ENCODE peak calls at places on chromosomes 4 and X, in five cellular contexts. P is stomach, T is IMR-90, O is fibroblast of pulmonary artery, A is bronchial epithelial cell. X is an unnamed sample.

GRCh38 chrX:46169808-46170207 is 375.4 kb downstream of the ZNF674 start:
- DNase-seq in P (no peak), T (no peak), A (peak), O (no peak), X (no peak)

GRCh38 chr4:39285111-39285795 is 80.9 kb downstream of the RFC1 start:
- DNase-seq in P (no peak), A (no peak), T (no peak), O (no peak), X (no peak)

GRCh38 chrX:44931441-44931973 is 58.5 kb downstream of the KDM6A start:
- DNase-seq in T (no peak), O (no peak), A (no peak), P (no peak), X (no peak)

GRCh38 chr4:165874799-165875371 is 1.8 kb downstream of the TLL1 start:
- DNase-seq in T (no peak), O (peak), A (peak), P (no peak), X (no peak)

GRCh38 chrX:69151898-69152297 is 13.4 kb downstream of the PJA1 start:
- DNase-seq in A (no peak), O (no peak), T (no peak), P (no peak), X (no peak)

GRCh38 chr4:151744614-151745013 is 16.2 kb downstream of the GATB start:
- DNase-seq in P (no peak), A (peak), T (peak), O (peak), X (peak)

GRCh38 chr4:151117371-151117962 is 18.0 kb downstream of the RPS3A start:
- DNase-seq in O (peak), P (peak), A (peak), T (peak), X (peak)

GRCh38 chr4:139014391-139015268 is 951 bp upstream of the NOCT start:
- DNase-seq in A (peak), O (peak), P (no peak), T (peak), X (peak)

GRCh38 chr4:62622084-62622483 is 1422.0 kb downstream of the ADGRL3 start:
- DNase-seq in A (no peak), P (no peak), T (no peak), O (no peak), X (no peak)

GRCh38 chr4:3436798-3437581 is 4.8 kb upstream of the HGFAC start:
- DNase-seq in T (peak), A (peak), P (peak), O (peak), X (no peak)

GRCh38 chr4:43233321-43233720 is 340.8 kb downstream of the GRXCR1 start:
- DNase-seq in A (no peak), P (no peak), T (no peak), O (no peak), X (no peak)

GRCh38 chr4:7588002-7588401 is 153.3 kb upstream of the PSAPL1 start:
- DNase-seq in T (no peak), A (no peak), P (no peak), O (no peak), X (no peak)

GRCh38 chr4:94452476-94453300 is 946 bp downstream of the PDLIM5 start:
- DNase-seq in T (peak), P (peak), A (peak), O (peak), X (peak)

GRCh38 chr4:57153207-57153606 is 43.0 kb upstream of the IGFBP7 start:
- DNase-seq in P (no peak), O (no peak), A (no peak), T (no peak), X (no peak)

GRCh38 chr4:185838104-185838452 is 26.1 kb upstream of the SORBS2 start:
- DNase-seq in T (no peak), A (no peak), O (no peak), P (no peak), X (no peak)

GRCh38 chr4:3613980-3614730 is 81.9 kb upstream of the LRPAP1 start:
- DNase-seq in P (no peak), A (no peak), O (no peak), T (no peak), X (no peak)

GRCh38 chr4:3791256-3791655 is 25.1 kb downstream of the ADRA2C start:
- DNase-seq in O (no peak), T (no peak), A (no peak), P (no peak), X (no peak)

GRCh38 chr4:48012819-48013218 is 3.7 kb downstream of the CNGA1 start:
- DNase-seq in A (no peak), P (no peak), O (peak), T (no peak), X (no peak)

GRCh38 chr4:35358001-35358584 is 886.2 kb downstream of the ARAP2 start:
- DNase-seq in O (no peak), P (no peak), A (peak), T (no peak), X (no peak)

GRCh38 chrX:132520792-132521191 is 32.0 kb upstream of the MBNL3 start:
- DNase-seq in T (no peak), A (no peak), P (no peak), O (no peak), X (no peak)

GRCh38 chr4:10733016-10733415 is 48.4 kb upstream of the CLNK start:
- DNase-seq in T (no peak), P (no peak), A (no peak), O (no peak), X (no peak)

GRCh38 chrX:13669246-13669689 is 16.3 kb downstream of the TCEANC start:
- DNase-seq in P (peak), T (peak), O (peak), A (peak), X (peak)

GRCh38 chr4:24273148-24273547 is 311.2 kb downstream of the DHX15 start:
- DNase-seq in P (no peak), A (peak), O (no peak), T (no peak), X (no peak)

GRCh38 chr4:150315175-150315574 is 236.9 kb downstream of the DCLK2 start:
- DNase-seq in T (no peak), P (no peak), O (no peak), A (no peak), X (no peak)

GRCh38 chr4:169185133-169185956 is 85.4 kb downstream of the SH3RF1 start:
- DNase-seq in T (no peak), A (peak), P (no peak), O (no peak), X (no peak)

GRCh38 chrX:48835524-48836329 is at the start of gene PCSK1N:
- DNase-seq in O (no peak), T (no peak), A (no peak), P (no peak), X (no peak)
- H3K4me3 ChIP-seq in O (no peak), T (no peak), A (peak), P (peak), X (peak)

DNA sequence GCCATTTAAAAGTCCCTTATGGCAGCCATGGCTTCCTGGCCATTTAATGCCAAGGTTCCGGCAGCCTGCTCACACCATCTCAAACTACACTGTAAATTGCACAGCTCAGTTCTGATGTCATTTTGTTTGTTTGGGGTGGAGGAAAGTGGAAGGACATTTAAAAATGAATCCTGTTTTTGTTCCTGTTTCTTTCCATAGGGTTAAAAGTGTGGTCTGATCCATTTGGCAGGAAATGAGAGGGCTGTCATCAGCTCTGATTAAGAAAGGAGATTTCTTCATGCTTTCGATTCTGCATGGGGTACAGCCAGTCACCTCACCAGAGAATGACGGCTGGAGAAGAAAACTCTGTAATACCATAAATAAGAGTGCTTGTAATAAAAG is 14.9 kb downstream of the SMIM20 start:
- DNase-seq in P (no peak), T (peak), A (peak), O (peak), X (peak)
- H3K4me3 ChIP-seq in P (no peak), T (no peak), A (no peak), O (no peak), X (peak)

GRCh38 chr4:182548156-182548555 is 305.0 kb downstream of the TENM3 start:
- DNase-seq in A (no peak), P (no peak), T (peak), O (no peak), X (no peak)
- H3K4me3 ChIP-seq in A (no peak), P (no peak), T (no peak), O (no peak), X (no peak)

GRCh38 chr4:78552398-78553396 is 1.1 kb downstream of the ANXA3 start:
- DNase-seq in A (peak), T (no peak), P (no peak), O (peak), X (no peak)
- H3K4me3 ChIP-seq in A (peak), T (no peak), P (peak), O (peak), X (no peak)

GRCh38 chr4:65669008-65669971 is 999 bp downstream of the EPHA5 start:
- DNase-seq in O (peak), A (no peak), T (no peak), P (no peak), X (peak)
- H3K4me3 ChIP-seq in O (peak), A (no peak), T (peak), P (peak), X (peak)

DNA sequence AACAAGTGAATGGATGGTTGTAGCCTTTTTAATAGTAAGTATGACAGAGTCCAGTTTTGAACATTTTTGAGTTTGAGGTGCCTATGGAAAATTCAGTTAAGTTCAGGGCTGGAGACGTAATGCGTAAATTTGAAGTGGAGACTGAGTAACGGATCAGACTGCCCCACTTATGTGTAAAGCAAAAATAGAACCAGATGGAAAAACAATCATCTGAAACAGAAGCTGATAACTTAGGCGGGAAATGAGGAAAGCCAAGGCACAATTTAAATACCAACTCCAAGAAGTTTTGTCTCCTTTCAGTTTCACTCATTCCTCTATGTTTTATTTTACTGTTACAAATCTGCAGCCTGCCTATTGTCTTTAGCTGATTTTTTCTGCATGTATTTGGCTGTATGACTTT is 1.2 kb downstream of the SGCB start:
- DNase-seq in A (no peak), T (no peak), P (no peak), O (no peak), X (no peak)
- H3K4me3 ChIP-seq in A (no peak), T (peak), P (peak), O (peak), X (peak)

GRCh38 chr4:162838671-162839070 is 328.0 kb downstream of the NAF1 start:
- DNase-seq in A (no peak), O (no peak), T (no peak), P (no peak), X (no peak)

GRCh38 chr4:162837241-162837640 is 329.4 kb downstream of the NAF1 start:
- DNase-seq in A (no peak), P (no peak), T (no peak), O (no peak), X (no peak)

GRCh38 chr4:162839814-162840213 is 326.9 kb downstream of the NAF1 start:
- DNase-seq in A (no peak), P (no peak), T (no peak), O (no peak), X (no peak)

GRCh38 chr4:162837679-162838078 is 329.0 kb downstream of the NAF1 start:
- DNase-seq in T (no peak), O (no peak), A (no peak), P (no peak), X (no peak)

GRCh38 chr4:162841769-162842168 is 324.9 kb downstream of the NAF1 start:
- DNase-seq in A (no peak), O (no peak), T (no peak), P (no peak), X (no peak)
- H3K4me3 ChIP-seq in A (no peak), O (no peak), T (no peak), P (no peak), X (no peak)

GRCh38 chrX:150512426-150512825 is 56.0 kb upstream of the MTM1 start:
- DNase-seq in T (no peak), A (no peak), O (no peak), P (no peak), X (no peak)
- H3K4me3 ChIP-seq in T (no peak), A (no peak), O (no peak), P (no peak), X (no peak)

DNA sequence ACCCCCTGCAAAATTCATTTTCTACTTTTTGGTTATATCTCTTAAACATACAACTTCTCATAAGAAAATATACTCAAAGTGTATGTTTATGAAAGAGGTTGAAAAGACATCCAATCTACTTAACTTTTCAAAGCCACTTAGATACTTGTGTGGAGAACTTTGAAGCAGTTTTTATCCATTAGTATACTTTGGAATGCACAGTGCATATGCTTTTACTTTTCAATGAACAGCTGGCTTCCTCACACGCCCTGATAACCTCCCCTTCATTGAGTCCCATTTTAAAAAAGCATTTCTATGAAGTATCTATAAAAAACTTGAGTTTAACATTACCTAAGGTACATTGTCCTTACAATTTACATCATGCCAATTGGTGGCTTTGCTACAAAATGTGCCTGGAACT is 73.8 kb downstream of the VEGFC start:
- DNase-seq in T (peak), O (no peak), P (no peak), A (no peak), X (no peak)
- H3K4me3 ChIP-seq in T (no peak), O (no peak), P (no peak), A (no peak), X (no peak)

GRCh38 chr4:6561173-6561516 is 13.8 kb upstream of the MAN2B2 start:
- DNase-seq in A (no peak), T (no peak), P (no peak), O (no peak), X (peak)
- H3K4me3 ChIP-seq in A (no peak), T (no peak), P (no peak), O (no peak), X (no peak)